ENCODE peak calls at places on chromosomes 3 and 15, in ten cellular contexts. G is renal cortical epithelial cell; Z is K562; Q is endothelial cell; C is GM10248; M is iPS DF 19.7; S is cardiac fibroblast; F is fibroblast of the aortic adventitia; Y is H54; R is activated T-helper 1 cell treated with anti-CD3 and anti-CD28 coated beads, Interleukin-2, amount 50 U/mL, for 16 hours. N is an unnamed sample.

GRCh38 chr3:25727316-25727715 is 55.9 kb downstream of the NGLY1 start:
- DNase-seq in G (no peak), Z (no peak), Q (no peak), C (no peak), M (no peak), S (no peak), F (no peak), Y (no peak), R (no peak), N (no peak)

GRCh38 chr15:74957301-74958035 is 896 bp upstream of the RPP25 start:
- DNase-seq in G (no peak), Z (no peak), Q (peak), C (no peak), M (no peak), S (peak), F (peak), Y (no peak), R (no peak), N (no peak)

GRCh38 chr3:173410836-173411235 is 13.3 kb downstream of the NLGN1 start:
- DNase-seq in G (no peak), Z (no peak), Q (no peak), C (no peak), M (no peak), S (peak), F (peak), Y (no peak), R (no peak), N (no peak)

GRCh38 chr3:7309707-7310106 is 448.8 kb downstream of the GRM7 start:
- DNase-seq in G (peak), Z (no peak), Q (no peak), C (no peak), M (no peak), S (peak), F (peak), Y (no peak), R (no peak), N (no peak)

GRCh38 chr15:52466134-52466701 is 62.5 kb downstream of the MYO5A start:
- DNase-seq in G (no peak), Z (no peak), Q (no peak), C (peak), M (no peak), S (no peak), F (no peak), Y (no peak), R (peak), N (no peak)

GRCh38 chr3:24185738-24186384 is 240.8 kb downstream of the NR1D2 start:
- DNase-seq in G (peak), Z (peak), Q (peak), C (peak), M (peak), S (peak), F (peak), Y (peak), R (no peak), N (peak)

GRCh38 chr3:189393598-189393997 is 221.8 kb downstream of the TPRG1 start:
- DNase-seq in G (peak), Z (no peak), Q (no peak), C (no peak), M (no peak), S (peak), F (no peak), Y (no peak), R (no peak), N (no peak)

GRCh38 chr3:148162132-148162531 is 535.6 kb upstream of the AGTR1 start:
- DNase-seq in G (no peak), Z (no peak), Q (no peak), C (no peak), M (no peak), S (no peak), F (peak), Y (no peak), R (no peak), N (no peak)

GRCh38 chr3:123688241-123688747 is 103.4 kb upstream of the HACD2 start:
- DNase-seq in G (peak), Z (no peak), Q (no peak), C (no peak), M (no peak), S (peak), F (peak), Y (peak), R (no peak), N (peak)

GRCh38 chr15:78174398-78174797 is 25.2 kb downstream of the IDH3A start:
- DNase-seq in G (no peak), Z (no peak), Q (no peak), C (peak), M (no peak), S (no peak), F (no peak), Y (no peak), R (no peak), N (no peak)

GRCh38 chr3:94416768-94417167 is 353.9 kb downstream of the NSUN3 start:
- DNase-seq in G (no peak), Z (no peak), Q (no peak), C (no peak), M (no peak), S (no peak), F (no peak), Y (no peak), R (no peak), N (no peak)

GRCh38 chr3:111616417-111617105 is 21.4 kb upstream of the ZBED2 start:
- DNase-seq in G (no peak), Z (no peak), Q (no peak), C (peak), M (no peak), S (peak), F (no peak), Y (no peak), R (peak), N (no peak)

GRCh38 chr3:126351086-126351770 is 6.0 kb downstream of the KLF15 start:
- DNase-seq in G (no peak), Z (no peak), Q (no peak), C (no peak), M (no peak), S (no peak), F (no peak), Y (no peak), R (no peak), N (no peak)

GRCh38 chr15:55133972-55134371 is 62.8 kb downstream of the RSL24D1 start:
- DNase-seq in G (no peak), Z (no peak), Q (no peak), C (no peak), M (no peak), S (no peak), F (no peak), Y (no peak), R (no peak), N (no peak)

GRCh38 chr3:52555056-52555455 is 18.7 kb downstream of the UQCC5 start:
- DNase-seq in G (no peak), Z (no peak), Q (no peak), C (no peak), M (no peak), S (no peak), F (no peak), Y (no peak), R (no peak), N (no peak)

GRCh38 chr15:80669599-80670273 is 25.4 kb upstream of the ABHD17C start:
- DNase-seq in G (peak), Z (no peak), Q (no peak), C (peak), M (no peak), S (peak), F (peak), Y (no peak), R (no peak), N (no peak)

GRCh38 chr3:179929091-179929529 is 107.6 kb downstream of the PEX5L start:
- DNase-seq in G (peak), Z (peak), Q (peak), C (peak), M (no peak), S (peak), F (peak), Y (peak), R (peak), N (peak)

GRCh38 chr15:101651753-101652097 is 456 bp downstream of the TM2D3 start:
- DNase-seq in G (no peak), Z (no peak), Q (no peak), C (no peak), M (no peak), S (peak), F (peak), Y (peak), R (no peak), N (no peak)

GRCh38 chr15:85726446-85726845 is 68.3 kb downstream of the KLHL25 start:
- DNase-seq in G (no peak), Z (no peak), Q (no peak), C (no peak), M (no peak), S (peak), F (peak), Y (no peak), R (no peak), N (no peak)

GRCh38 chr3:46649436-46649835 is 37.1 kb downstream of the FAM240A start:
- DNase-seq in G (peak), Z (no peak), Q (no peak), C (no peak), M (no peak), S (peak), F (no peak), Y (no peak), R (no peak), N (no peak)

GRCh38 chr3:188197388-188197847 is 43.5 kb downstream of the LPP start:
- DNase-seq in G (peak), Z (no peak), Q (no peak), C (peak), M (no peak), S (no peak), F (no peak), Y (peak), R (no peak), N (no peak)

GRCh38 chr3:50419595-50419994 is 60.3 kb upstream of the TMEM115 start:
- DNase-seq in G (no peak), Z (peak), Q (no peak), C (no peak), M (no peak), S (no peak), F (no peak), Y (no peak), R (no peak), N (no peak)

GRCh38 chr15:70722266-70723123 is 40.9 kb downstream of the UACA start:
- DNase-seq in G (peak), Z (peak), Q (no peak), C (peak), M (no peak), S (peak), F (peak), Y (no peak), R (no peak), N (no peak)

GRCh38 chr3:128714887-128715496 is 11.0 kb upstream of the RAB7A start:
- DNase-seq in G (no peak), Z (no peak), Q (no peak), C (no peak), M (no peak), S (no peak), F (no peak), Y (no peak), R (no peak), N (no peak)

GRCh38 chr3:72316501-72317279 is 531.6 kb downstream of the SHQ1 start:
- DNase-seq in G (no peak), Z (no peak), Q (no peak), C (no peak), M (no peak), S (no peak), F (no peak), Y (no peak), R (no peak), N (peak)

GRCh38 chr15:38176155-38176554 is 76.5 kb upstream of the SPRED1 start:
- DNase-seq in G (peak), Z (no peak), Q (no peak), C (peak), M (no peak), S (peak), F (peak), Y (no peak), R (no peak), N (no peak)

GRCh38 chr3:185858502-185859225 is 33.8 kb upstream of the IGF2BP2 start:
- DNase-seq in G (no peak), Z (no peak), Q (no peak), C (no peak), M (no peak), S (no peak), F (no peak), Y (no peak), R (no peak), N (no peak)

GRCh38 chr3:190562866-190563525 is 49.1 kb downstream of the IL1RAP start:
- DNase-seq in G (peak), Z (no peak), Q (no peak), C (no peak), M (no peak), S (no peak), F (peak), Y (no peak), R (no peak), N (no peak)

GRCh38 chr15:100787567-100787941 is 92.1 kb upstream of the ALDH1A3 start:
- DNase-seq in G (no peak), Z (no peak), Q (no peak), C (peak), M (no peak), S (no peak), F (no peak), Y (no peak), R (no peak), N (no peak)

GRCh38 chr3:12476238-12476897 is 7.9 kb upstream of the TSEN2 start:
- DNase-seq in G (no peak), Z (no peak), Q (no peak), C (no peak), M (no peak), S (peak), F (peak), Y (no peak), R (no peak), N (peak)

GRCh38 chr3:153958635-153959320 is 162.4 kb upstream of the ARHGEF26 start:
- DNase-seq in G (peak), Z (no peak), Q (no peak), C (no peak), M (no peak), S (peak), F (peak), Y (no peak), R (no peak), N (no peak)

GRCh38 chr3:16466822-16467221 is 46.7 kb downstream of the RFTN1 start:
- DNase-seq in G (no peak), Z (no peak), Q (no peak), C (no peak), M (no peak), S (no peak), F (no peak), Y (no peak), R (no peak), N (no peak)

N was measured in smooth muscle cell of the brain vasculature.